ENCODE peak calls at places on chromosomes 6 and 20, in eight cellular contexts. Y is B cell; U is glutamatergic neuron; N is activated T-helper 1 cell treated with anti-CD3 and anti-CD28 coated beads, Interleukin-12 subunit alpha, Interleukin-12 subunit beta, Interleukin-2, Interleukin-4 antibody, amounts not matched to agents 30 ng/mL and 10 ng/mL and 1 ng/mL, durations not matched to agents 14 hours and 24 hours and 36 hours; T is effector CD4-positive, alpha-beta T cell; L is substantia nigra; S is mesenteric fat pad; C is left cardiac atrium. P is an unnamed sample.
A peak's percentile ranks its signal among the peaks of the same experiment; 100 is the strongest.

GRCh38 chr20:48478370-48478769 is 349.4 kb downstream of the PREX1 start:
- DNase-seq in Y (no peak), U (no peak), N (no peak), T (no peak), L (no peak), S (no peak), C (no peak), P (no peak)

GRCh38 chr20:35991142-35991771 is 22.9 kb downstream of the CNBD2 start:
- DNase-seq in Y (no peak), U (peak; percentile 42), N (no peak), T (no peak), L (no peak), S (peak; percentile 5), C (no peak), P (no peak)

GRCh38 chr20:53899351-53900167 is 170.8 kb downstream of the BCAS1 start:
- DNase-seq in Y (no peak), U (peak; percentile 44), N (peak; percentile 74), T (peak; percentile 34), L (no peak), S (no peak), C (no peak), P (no peak)

GRCh38 chr20:38973546-38974120 is 11.5 kb downstream of the DHX35 start:
- DNase-seq in Y (no peak), U (no peak), N (no peak), T (no peak), L (no peak), S (no peak), C (peak; percentile 48), P (no peak)

GRCh38 chr6:42041131-42042055 is 8.9 kb upstream of the TAF8 start:
- DNase-seq in Y (no peak), U (no peak), N (no peak), T (no peak), L (no peak), S (no peak), C (no peak), P (no peak)

GRCh38 chr20:62800314-62801259 is 4.0 kb upstream of the OGFR start:
- DNase-seq in Y (no peak), U (no peak), N (no peak), T (no peak), L (no peak), S (no peak), C (no peak), P (no peak)

GRCh38 chr6:112296122-112296521 is 41.8 kb upstream of the LAMA4 start:
- DNase-seq in Y (no peak), U (no peak), N (no peak), T (no peak), L (no peak), S (no peak), C (no peak), P (no peak)

GRCh38 chr20:38449046-38449445 is 13.9 kb upstream of the SNHG17 start:
- DNase-seq in Y (no peak), U (no peak), N (no peak), T (no peak), L (no peak), S (no peak), C (no peak), P (no peak)

GRCh38 chr20:58133020-58133419 is 95.4 kb downstream of the ANKRD60 start:
- DNase-seq in Y (no peak), U (no peak), N (no peak), T (no peak), L (no peak), S (peak; percentile 33), C (no peak), P (no peak)

GRCh38 chr6:134938896-134939295 is 11.0 kb downstream of the ALDH8A1 start:
- DNase-seq in Y (no peak), U (no peak), N (peak; percentile 41), T (peak; percentile 20), L (no peak), S (no peak), C (no peak), P (no peak)

GRCh38 chr6:25311251-25311910 is 32.2 kb downstream of the CARMIL1 start:
- DNase-seq in Y (no peak), U (no peak), N (no peak), T (no peak), L (no peak), S (no peak), C (no peak), P (no peak)

GRCh38 chr6:20891161-20891560 is 356.9 kb downstream of the CDKAL1 start:
- DNase-seq in Y (no peak), U (no peak), N (no peak), T (no peak), L (no peak), S (no peak), C (no peak), P (no peak)

GRCh38 chr20:17485017-17485416 is 46.2 kb downstream of the BFSP1 start:
- DNase-seq in Y (no peak), U (no peak), N (no peak), T (no peak), L (no peak), S (peak; percentile 5), C (no peak), P (no peak)

GRCh38 chr6:85677243-85677956 is 34.7 kb upstream of the SYNCRIP start:
- DNase-seq in Y (no peak), U (no peak), N (no peak), T (no peak), L (no peak), S (no peak), C (no peak), P (no peak)

GRCh38 chr20:23079926-23080325 is 6.2 kb downstream of the CD93 start:
- DNase-seq in Y (no peak), U (no peak), N (no peak), T (no peak), L (no peak), S (no peak), C (no peak), P (no peak)

GRCh38 chr6:11732036-11732545 is 46.5 kb downstream of the ADTRP start:
- DNase-seq in Y (peak; percentile 20), U (no peak), N (peak; percentile 25), T (no peak), L (no peak), S (no peak), C (peak; percentile 68), P (peak; percentile 52)

GRCh38 chr6:11258260-11259237 is 26.1 kb upstream of the NEDD9 start:
- DNase-seq in Y (no peak), U (no peak), N (no peak), T (no peak), L (no peak), S (no peak), C (no peak), P (no peak)

GRCh38 chr6:33750244-33750991 is 3.7 kb upstream of the IP6K3 start:
- DNase-seq in Y (no peak), U (no peak), N (no peak), T (no peak), L (no peak), S (no peak), C (no peak), P (peak; percentile 65)

GRCh38 chr6:36839819-36840379 is 655 bp upstream of the CPNE5 start:
- DNase-seq in Y (peak; percentile 76), U (peak; percentile 74), N (peak; percentile 34), T (peak; percentile 11), L (no peak), S (no peak), C (peak; percentile 75), P (no peak)

GRCh38 chr6:166997768-166998255 is 1.4 kb upstream of the CEP43 start:
- DNase-seq in Y (peak; percentile 38), U (peak; percentile 64), N (peak; percentile 39), T (peak; percentile 20), L (no peak), S (no peak), C (peak; percentile 54), P (peak; percentile 67)

P was measured in left lobe of liver.